ENCODE peak calls at places on chromosomes 11 and 22, in nine cellular contexts. B, C, I, T, G, F, V, O and Q are unnamed samples.

GRCh38 chr11:13384837-13385417 is 78.1 kb downstream of the BTBD10 start:
- DNase-seq in B (peak; percentile 35), C (no peak), I (no peak), T (no peak), G (no peak), F (peak; percentile 57), V (peak; percentile 29), O (peak; percentile 42), Q (no peak)

GRCh38 chr22:37546436-37547248 is 13.6 kb upstream of the CDC42EP1 start:
- DNase-seq in B (no peak), C (peak; percentile 84), I (peak; percentile 75), T (peak; percentile 69), G (no peak), F (peak; percentile 67), V (no peak), O (no peak), Q (no peak)

GRCh38 chr11:18071098-18071705 is 25.1 kb upstream of the TPH1 start:
- DNase-seq in B (no peak), C (no peak), I (no peak), T (no peak), G (no peak), F (no peak), V (no peak), O (no peak), Q (peak; percentile 98)

GRCh38 chr11:9664276-9665171 is 647 bp downstream of the SWAP70 start:
- DNase-seq in B (peak; percentile 28), C (peak; percentile 52), I (peak; percentile 52), T (peak; percentile 68), G (no peak), F (peak; percentile 59), V (peak; percentile 24), O (peak; percentile 52), Q (no peak)

GRCh38 chr22:27011131-27011530 is 353.7 kb downstream of the MIAT start:
- DNase-seq in B (no peak), C (no peak), I (no peak), T (no peak), G (no peak), F (no peak), V (no peak), O (no peak), Q (no peak)

GRCh38 chr11:125401746-125402145 is 94.3 kb downstream of the FEZ1 start:
- DNase-seq in B (no peak), C (no peak), I (no peak), T (no peak), G (no peak), F (peak; percentile 42), V (no peak), O (no peak), Q (no peak)

GRCh38 chr11:62707277-62707771 is at the start of the genes BSCL2 and GNG3:
- DNase-seq in B (no peak), C (no peak), I (no peak), T (no peak), G (no peak), F (no peak), V (no peak), O (no peak), Q (peak; percentile 62)

GRCh38 chr11:86209806-86210657 is 34.5 kb upstream of the EED start:
- DNase-seq in B (no peak), C (no peak), I (no peak), T (no peak), G (no peak), F (no peak), V (no peak), O (no peak), Q (no peak)

GRCh38 chr11:106493751-106494150 is 416.3 kb downstream of the AASDHPPT start:
- DNase-seq in B (no peak), C (no peak), I (no peak), T (no peak), G (no peak), F (peak; percentile 53), V (no peak), O (no peak), Q (no peak)

GRCh38 chr11:126661051-126661450 is 305.6 kb downstream of the ST3GAL4 start:
- DNase-seq in B (no peak), C (no peak), I (no peak), T (no peak), G (no peak), F (no peak), V (no peak), O (no peak), Q (no peak)

GRCh38 chr22:21917206-21917958 is 35.3 kb downstream of the PPM1F start:
- DNase-seq in B (no peak), C (peak; percentile 73), I (no peak), T (no peak), G (no peak), F (no peak), V (no peak), O (no peak), Q (no peak)

GRCh38 chr22:36010913-36011312 is 17.7 kb downstream of the RBFOX2 start:
- DNase-seq in B (peak; percentile 44), C (no peak), I (no peak), T (no peak), G (no peak), F (peak; percentile 81), V (no peak), O (no peak), Q (no peak)

GRCh38 chr11:44309483-44310197 is at the start of gene ALX4:
- DNase-seq in B (peak; percentile 60), C (no peak), I (peak; percentile 54), T (peak; percentile 94), G (no peak), F (peak; percentile 31), V (no peak), O (no peak), Q (no peak)

GRCh38 chr22:30866811-30867271 is 101.7 kb downstream of the MORC2 start:
- DNase-seq in B (no peak), C (peak; percentile 6), I (no peak), T (no peak), G (no peak), F (no peak), V (no peak), O (no peak), Q (no peak)

GRCh38 chr11:83816572-83817187 is 530.5 kb upstream of the CCDC90B start:
- DNase-seq in B (peak; percentile 11), C (no peak), I (no peak), T (no peak), G (no peak), F (peak; percentile 44), V (no peak), O (peak; percentile 8), Q (no peak)

GRCh38 chr11:102850973-102851745 is 7.8 kb upstream of the MMP3 start:
- DNase-seq in B (peak; percentile 36), C (no peak), I (no peak), T (peak; percentile 48), G (no peak), F (peak; percentile 84), V (no peak), O (peak; percentile 67), Q (no peak)

GRCh38 chr11:76232026-76232665 is 25.8 kb upstream of the WNT11 start:
- DNase-seq in B (no peak), C (no peak), I (no peak), T (no peak), G (no peak), F (no peak), V (peak; percentile 66), O (no peak), Q (no peak)